ENCODE peak calls at places on chromosomes 16 and 17, in six cellular contexts. Q is sigmoid colon, A is heart left ventricle, G is body of pancreas, T is adrenal gland, D is esophagus muscularis mucosa. H is an unnamed sample. For H3K36me3, the result is how much of the 10 kb centered on the place peaks cover.

GRCh38 chr17:15917439-15918027 is 27.4 kb upstream of the ADORA2B start:
- DNase-seq in Q (no peak), A (no peak), G (no peak), T (no peak), D (no peak), H (no peak)

GRCh38 chr16:85327731-85328664 is 215.7 kb upstream of the CIBAR2 start:
- DNase-seq in Q (no peak), A (peak), G (no peak), T (no peak), D (no peak), H (no peak)

GRCh38 chr17:80504671-80505413 is 28.4 kb upstream of the NPTX1 start:
- DNase-seq in Q (no peak), A (no peak), G (no peak), T (no peak), D (no peak), H (no peak)

GRCh38 chr17:7471729-7472128 is 7.7 kb downstream of the ZBTB4 start:
- DNase-seq in Q (no peak), A (no peak), G (no peak), T (no peak), D (no peak), H (no peak)

GRCh38 chr17:78884148-78884870 is 18.7 kb downstream of the CEP295NL start:
- DNase-seq in Q (no peak), A (no peak), G (no peak), T (peak), D (no peak), H (no peak)

GRCh38 chr16:74092336-74092735 is 204.3 kb upstream of the PSMD7 start:
- DNase-seq in Q (no peak), A (no peak), G (no peak), T (no peak), D (no peak), H (no peak)

GRCh38 chr17:77098884-77099545 is 41.8 kb upstream of the SEC14L1 start:
- DNase-seq in Q (peak), A (peak), G (peak), T (peak), D (no peak), H (no peak)

GRCh38 chr17:13931111-13931526 is 138.2 kb upstream of the COX10 start:
- DNase-seq in Q (peak), A (peak), G (no peak), T (peak), D (peak), H (peak)

GRCh38 chr17:3740611-3741073 is 16.9 kb downstream of the HASPIN start:
- DNase-seq in Q (no peak), A (no peak), G (no peak), T (no peak), D (no peak), H (no peak)

GRCh38 chr16:73154063-73154870 is 106.3 kb upstream of the ZFHX3 start:
- DNase-seq in Q (peak), A (peak), G (no peak), T (peak), D (no peak), H (no peak)

GRCh38 chr17:64500923-64501765 is 4.3 kb upstream of the POLG2 start:
- DNase-seq in Q (no peak), A (no peak), G (no peak), T (no peak), D (no peak), H (no peak)

GRCh38 chr17:64499805-64500486 is 3.1 kb upstream of the POLG2 start:
- DNase-seq in Q (no peak), A (no peak), G (no peak), T (no peak), D (no peak), H (no peak)

GRCh38 chr17:64498308-64499203 is 1.7 kb upstream of the POLG2 start:
- DNase-seq in Q (no peak), A (no peak), G (no peak), T (no peak), D (no peak), H (no peak)

GRCh38 chr17:64502021-64502420 is 4.1 kb downstream of the DDX5 start:
- DNase-seq in Q (no peak), A (no peak), G (no peak), T (no peak), D (no peak), H (no peak)

GRCh38 chr17:64500487-64500859 is 3.6 kb upstream of the POLG2 start:
- DNase-seq in Q (no peak), A (no peak), G (no peak), T (no peak), D (no peak), H (no peak)
- H3K36me3 ChIP-seq in Q (half or more), A (half or more), G (under half), T (under half), D (half or more), H (half or more)

GRCh38 chr17:63783522-63783921 is 9.6 kb downstream of the DDX42 start:
- DNase-seq in Q (no peak), A (no peak), G (no peak), T (no peak), D (no peak), H (no peak)

GRCh38 chr17:63790057-63790456 is 16.1 kb downstream of the DDX42 start:
- DNase-seq in Q (no peak), A (no peak), G (no peak), T (no peak), D (no peak), H (no peak)

GRCh38 chr17:63786117-63786516 is 12.1 kb downstream of the DDX42 start:
- DNase-seq in Q (no peak), A (no peak), G (no peak), T (no peak), D (no peak), H (no peak)

GRCh38 chr17:63785556-63785955 is 11.6 kb downstream of the DDX42 start:
- DNase-seq in Q (no peak), A (no peak), G (no peak), T (no peak), D (no peak), H (no peak)

DNA sequence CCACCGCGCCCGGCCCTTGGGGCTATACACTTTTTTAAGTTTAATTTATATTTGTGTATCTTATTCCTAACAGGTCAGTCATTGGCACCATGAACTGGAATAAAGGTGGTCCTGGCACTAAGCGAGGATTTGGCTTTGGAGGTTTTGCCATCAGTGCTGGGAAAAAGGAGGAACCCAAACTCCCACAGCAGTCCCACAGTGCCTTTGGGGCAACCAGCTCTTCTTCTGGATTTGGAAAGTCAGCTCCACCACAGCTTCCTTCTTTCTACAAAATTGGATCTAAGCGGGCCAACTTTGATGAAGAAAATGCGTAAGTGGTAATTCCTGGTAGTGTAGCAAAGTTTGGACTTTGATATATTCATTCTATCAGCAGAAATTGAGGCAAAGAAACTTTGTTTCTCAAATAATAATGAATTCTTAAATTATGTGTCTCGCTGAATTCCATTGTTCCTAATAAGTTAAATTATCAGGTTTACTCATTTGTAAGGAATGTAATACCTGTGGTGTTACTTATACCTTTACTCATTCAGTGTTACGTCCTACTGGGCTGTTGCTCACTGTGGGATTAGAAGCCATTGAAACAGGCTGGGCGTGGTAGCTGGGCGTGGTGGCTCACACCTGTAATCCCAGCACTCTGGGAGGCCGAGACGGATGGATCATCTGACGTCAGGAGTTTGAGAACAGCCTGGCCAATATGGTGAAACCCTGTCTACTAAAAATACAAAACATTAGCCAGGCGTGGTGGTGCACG is 13.2 kb downstream of the DDX42 start:
- DNase-seq in Q (no peak), A (no peak), G (no peak), T (no peak), D (no peak), H (no peak)
- TF ChIP-seq POLR2A in Q (no peak), A (no peak), G (no peak), T (no peak), D (no peak), H (no peak)

DNA sequence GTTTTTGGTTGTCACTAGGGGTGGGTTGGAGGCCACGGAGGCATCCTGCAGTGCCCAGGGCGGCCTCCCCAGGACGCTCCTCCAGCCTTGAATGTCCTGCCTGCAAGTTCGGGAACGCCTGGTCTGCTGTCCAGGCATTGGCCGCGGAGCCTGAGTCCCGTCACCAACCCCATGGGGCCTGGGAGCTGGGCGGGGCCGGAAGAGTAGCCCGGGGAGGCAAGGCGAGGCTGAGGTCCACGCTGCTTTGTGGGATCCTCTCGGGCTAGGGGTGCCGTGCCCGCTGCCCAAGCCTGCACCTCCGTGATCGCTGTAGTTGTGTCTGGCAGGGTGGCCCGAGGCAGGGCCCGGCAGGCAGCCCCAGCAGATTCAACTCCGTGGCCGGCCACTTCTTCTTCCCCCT is 12.8 kb downstream of the TELO2 start:
- DNase-seq in Q (no peak), A (no peak), G (no peak), T (no peak), D (no peak), H (no peak)
- H3K36me3 ChIP-seq in Q (half or more), A (half or more), G (under half), T (under half), D (half or more), H (half or more)

GRCh38 chr17:21126645-21127507 is at the start of gene DHRS7B:
- DNase-seq in Q (peak), A (peak), G (peak), T (peak), D (peak), H (peak)
- TF ChIP-seq POLR2A in Q (peak), A (peak), G (peak), T (no peak), D (no peak), H (no peak)

DNA sequence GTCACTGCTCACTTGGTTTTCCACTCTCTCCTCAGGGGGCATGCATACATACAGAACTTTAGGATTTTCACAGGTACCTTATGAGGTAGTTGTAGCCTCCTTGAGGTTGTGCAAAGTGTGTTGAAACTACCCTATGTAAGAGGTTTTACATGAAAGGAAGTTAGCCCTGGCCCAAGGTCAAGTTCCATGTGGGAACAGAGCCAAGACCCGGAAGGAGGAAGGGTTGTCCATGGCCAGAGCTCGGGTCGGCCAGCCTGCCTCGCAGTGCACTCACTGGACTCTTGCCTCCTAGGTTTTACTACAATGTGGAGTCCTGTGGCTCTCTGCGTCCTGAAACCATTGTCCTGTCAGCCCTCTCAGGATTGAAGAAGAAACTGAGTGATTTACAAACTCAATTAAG is 8.2 kb downstream of the POLR2C start:
- DNase-seq in Q (no peak), A (peak), G (peak), T (peak), D (no peak), H (no peak)
- H3K36me3 ChIP-seq in Q (half or more), A (half or more), G (under half), T (under half), D (half or more), H (under half)

GRCh38 chr17:8736362-8736761 is 8.3 kb downstream of the CCDC42 start:
- DNase-seq in Q (no peak), A (no peak), G (no peak), T (no peak), D (no peak), H (no peak)

GRCh38 chr17:8732406-8733065 is 12.1 kb downstream of the CCDC42 start:
- DNase-seq in Q (no peak), A (no peak), G (no peak), T (no peak), D (no peak), H (no peak)

GRCh38 chr17:8735336-8735939 is 9.2 kb downstream of the CCDC42 start:
- DNase-seq in Q (no peak), A (no peak), G (no peak), T (no peak), D (no peak), H (no peak)

GRCh38 chr17:8736796-8737195 is 7.8 kb downstream of the CCDC42 start:
- DNase-seq in Q (no peak), A (no peak), G (no peak), T (no peak), D (no peak), H (no peak)

DNA sequence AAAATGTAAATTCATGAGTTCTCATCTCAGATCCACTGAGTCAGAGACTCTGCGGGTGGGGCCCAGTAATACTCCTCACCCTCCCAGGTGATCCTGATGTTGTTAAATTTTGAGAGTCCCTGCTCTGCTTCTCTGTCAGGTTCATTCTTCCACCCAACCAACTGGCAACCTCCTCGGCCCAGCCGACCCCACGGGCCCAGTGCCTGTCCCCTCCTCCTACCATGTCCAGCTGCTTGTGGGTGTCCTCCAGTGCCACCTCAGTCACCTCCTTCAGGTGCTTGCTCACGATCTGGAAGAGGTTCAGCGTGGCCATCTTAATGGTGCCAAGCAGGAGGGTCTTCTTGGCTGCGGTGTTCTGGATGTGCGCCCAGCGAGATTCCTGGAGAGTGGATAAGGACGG is 9.8 kb downstream of the CCDC42 start:
- DNase-seq in Q (no peak), A (no peak), G (no peak), T (no peak), D (no peak), H (no peak)
- TF ChIP-seq POLR2A in Q (no peak), A (no peak), G (no peak), T (no peak), D (no peak), H (no peak)

GRCh38 chr16:89105599-89106151 is 12.0 kb downstream of the ACSF3 start:
- DNase-seq in Q (no peak), A (no peak), G (no peak), T (no peak), D (no peak), H (no peak)

GRCh38 chr16:89107209-89107582 is 13.5 kb downstream of the ACSF3 start:
- DNase-seq in Q (no peak), A (no peak), G (no peak), T (no peak), D (no peak), H (no peak)

GRCh38 chr16:89104930-89105571 is 11.4 kb downstream of the ACSF3 start:
- DNase-seq in Q (no peak), A (no peak), G (no peak), T (no peak), D (no peak), H (no peak)

GRCh38 chr16:89108412-89108811 is 14.8 kb downstream of the ACSF3 start:
- DNase-seq in Q (no peak), A (no peak), G (no peak), T (no peak), D (no peak), H (no peak)

GRCh38 chr16:89106533-89107208 is 13.0 kb downstream of the ACSF3 start:
- DNase-seq in Q (no peak), A (no peak), G (no peak), T (no peak), D (no peak), H (no peak)
- H3K36me3 ChIP-seq in Q (half or more), A (half or more), G (under half), T (under half), D (half or more), H (under half)